ENCODE peak calls at places on chromosome 12, in nine cellular contexts. V is DMS153, K is HFF-Myc, N is caudate nucleus, W is HT1080, P is aorta, X is GM03348, J is pancreas, I is NCI-H1417. D is an unnamed sample.
A peak's percentile ranks its signal among the peaks of the same experiment; 100 is the strongest.

GRCh38 chr12:64169999-64170398 is 52.1 kb downstream of the KICS2 start:
- DNase-seq in V (peak; percentile 78), K (no peak), N (no peak), W (no peak), P (no peak), X (no peak), J (no peak), I (peak; percentile 73), D (peak; percentile 57)

GRCh38 chr12:69068431-69068830 is 135.5 kb upstream of the CPM start:
- DNase-seq in V (no peak), K (peak; percentile 12), N (no peak), W (peak; percentile 90), P (no peak), X (no peak), J (no peak), I (no peak), D (no peak)

GRCh38 chr12:20513189-20513588 is 144.9 kb downstream of the PDE3A start:
- DNase-seq in V (no peak), K (no peak), N (no peak), W (no peak), P (no peak), X (peak; percentile 9), J (no peak), I (no peak), D (no peak)

GRCh38 chr12:98344630-98345029 is 170.8 kb upstream of the TMPO start:
- DNase-seq in V (no peak), K (no peak), N (no peak), W (no peak), P (no peak), X (no peak), J (no peak), I (no peak), D (no peak)

GRCh38 chr12:109951751-109952150 is 44.4 kb downstream of the GIT2 start:
- DNase-seq in V (no peak), K (no peak), N (no peak), W (peak; percentile 88), P (no peak), X (peak; percentile 58), J (peak; percentile 91), I (no peak), D (no peak)

GRCh38 chr12:77238368-77238767 is 173.0 kb upstream of the E2F7 start:
- DNase-seq in V (no peak), K (no peak), N (no peak), W (no peak), P (no peak), X (no peak), J (no peak), I (no peak), D (no peak)

GRCh38 chr12:77493311-77493710 is 337.4 kb upstream of the NAV3 start:
- DNase-seq in V (no peak), K (no peak), N (no peak), W (peak; percentile 1), P (no peak), X (no peak), J (no peak), I (no peak), D (no peak)

GRCh38 chr12:68479261-68479581 is 131.5 kb upstream of the RAP1B start:
- DNase-seq in V (no peak), K (peak; percentile 57), N (no peak), W (no peak), P (no peak), X (peak; percentile 71), J (no peak), I (no peak), D (no peak)

GRCh38 chr12:124913474-124914391 is 717 bp downstream of the UBC start:
- DNase-seq in V (no peak), K (no peak), N (no peak), W (peak; percentile 78), P (peak; percentile 92), X (peak; percentile 54), J (peak; percentile 94), I (no peak), D (no peak)

GRCh38 chr12:103637429-103637828 is 50.4 kb downstream of the STAB2 start:
- DNase-seq in V (no peak), K (no peak), N (no peak), W (no peak), P (no peak), X (no peak), J (no peak), I (no peak), D (no peak)

GRCh38 chr12:16955083-16955657 is 349.2 kb upstream of the LMO3 start:
- DNase-seq in V (no peak), K (no peak), N (no peak), W (peak; percentile 84), P (no peak), X (no peak), J (no peak), I (no peak), D (no peak)

GRCh38 chr12:94941440-94941862 is 62.0 kb downstream of the NDUFA12 start:
- DNase-seq in V (peak; percentile 66), K (no peak), N (no peak), W (peak; percentile 86), P (peak; percentile 48), X (peak; percentile 80), J (no peak), I (peak; percentile 46), D (no peak)

GRCh38 chr12:2052861-2053674 is at the start of gene CACNA1C:
- DNase-seq in V (peak; percentile 14), K (no peak), N (peak; percentile 71), W (no peak), P (peak; percentile 72), X (peak; percentile 93), J (peak; percentile 74), I (peak; percentile 82), D (peak; percentile 45)

GRCh38 chr12:42446761-42447160 is 120.8 kb downstream of the PPHLN1 start:
- DNase-seq in V (no peak), K (no peak), N (no peak), W (no peak), P (no peak), X (no peak), J (no peak), I (no peak), D (no peak)

GRCh38 chr12:51895378-51896135 is 7.7 kb downstream of the ANKRD33 start:
- DNase-seq in V (no peak), K (no peak), N (no peak), W (no peak), P (peak; percentile 37), X (no peak), J (no peak), I (no peak), D (no peak)

GRCh38 chr12:99131761-99132199 is 486.7 kb downstream of the APAF1 start:
- DNase-seq in V (no peak), K (no peak), N (peak; percentile 72), W (peak; percentile 46), P (peak; percentile 68), X (no peak), J (no peak), I (peak; percentile 37), D (no peak)

GRCh38 chr12:56243731-56244181 is 13.9 kb downstream of the SLC39A5 start:
- DNase-seq in V (no peak), K (no peak), N (no peak), W (no peak), P (no peak), X (no peak), J (no peak), I (no peak), D (no peak)

GRCh38 chr12:32273712-32274111 is 125.6 kb upstream of the FGD4 start:
- DNase-seq in V (no peak), K (no peak), N (no peak), W (no peak), P (no peak), X (no peak), J (no peak), I (no peak), D (no peak)

GRCh38 chr12:96136129-96136528 is 58.0 kb upstream of the ELK3 start:
- DNase-seq in V (no peak), K (no peak), N (no peak), W (peak; percentile 79), P (peak; percentile 63), X (peak; percentile 70), J (no peak), I (no peak), D (no peak)

GRCh38 chr12:82527165-82527780 is 159.4 kb upstream of the TMTC2 start:
- DNase-seq in V (peak; percentile 43), K (peak; percentile 39), N (peak; percentile 36), W (peak; percentile 46), P (no peak), X (peak; percentile 54), J (no peak), I (peak; percentile 43), D (peak; percentile 47)

GRCh38 chr12:30794591-30795409 is 40.0 kb upstream of the CAPRIN2 start:
- DNase-seq in V (no peak), K (no peak), N (peak; percentile 26), W (peak; percentile 100), P (no peak), X (peak; percentile 75), J (no peak), I (no peak), D (no peak)

GRCh38 chr12:87816186-87816585 is 213.0 kb downstream of the C12orf50 start:
- DNase-seq in V (no peak), K (no peak), N (no peak), W (no peak), P (no peak), X (no peak), J (no peak), I (no peak), D (no peak)

GRCh38 chr12:117134721-117135120 is 35.5 kb upstream of the TESC start:
- DNase-seq in V (no peak), K (no peak), N (no peak), W (no peak), P (no peak), X (no peak), J (no peak), I (no peak), D (no peak)